ENCODE peak calls at places on chromosomes 6 and 20, in nine cellular contexts. K, R, O, W, Y, T, M, I and D are unnamed samples.

GRCh38 chr6:161414180-161414579 is 140.3 kb upstream of the AGPAT4 start:
- DNase-seq in O (no peak), I (no peak), T (no peak), K (no peak), W (no peak), Y (no peak), M (no peak), R (no peak), D (no peak)

GRCh38 chr6:43284986-43285385 is 13.1 kb upstream of the SLC22A7 start:
- DNase-seq in T (no peak), M (no peak), K (no peak), I (no peak), R (no peak), O (no peak), W (no peak), Y (no peak), D (no peak)

GRCh38 chr20:36865076-36865860 is 10.7 kb upstream of the TLDC2 start:
- DNase-seq in K (no peak), O (no peak), R (no peak), I (no peak), T (no peak), Y (no peak), M (no peak), W (no peak), D (no peak)

GRCh38 chr6:87724994-87725811 is 23.2 kb upstream of the AKIRIN2 start:
- DNase-seq in R (no peak), T (no peak), W (no peak), O (peak; percentile 39), I (no peak), K (no peak), Y (no peak), M (no peak), D (no peak)

GRCh38 chr6:56400273-56400672 is 152.9 kb upstream of the COL21A1 start:
- DNase-seq in T (no peak), I (no peak), Y (no peak), W (no peak), R (no peak), O (no peak), K (no peak), M (no peak), D (no peak)

GRCh38 chr20:62363920-62364851 is 2.9 kb downstream of the LAMA5 start:
- DNase-seq in I (no peak), R (peak; percentile 30), Y (no peak), T (peak; percentile 3), M (no peak), O (no peak), K (no peak), W (no peak), D (no peak)

GRCh38 chr6:27593200-27593818 is 120.4 kb upstream of the ZNF184 start:
- DNase-seq in W (no peak), I (peak; percentile 21), Y (no peak), R (no peak), O (no peak), M (no peak), K (no peak), T (no peak), D (no peak)

GRCh38 chr20:44692932-44693476 is 22.2 kb upstream of the CCN5 start:
- DNase-seq in Y (no peak), O (no peak), M (peak; percentile 93), I (peak; percentile 93), W (peak; percentile 94), K (no peak), R (peak; percentile 66), T (no peak), D (no peak)

GRCh38 chr6:133241088-133241900 is at the start of gene EYA4:
- DNase-seq in T (no peak), W (no peak), R (no peak), O (peak; percentile 2), M (peak; percentile 74), Y (no peak), K (no peak), I (peak; percentile 35), D (no peak)

GRCh38 chr6:84860493-84860892 is 96.1 kb upstream of the TBX18 start:
- DNase-seq in K (no peak), R (no peak), Y (no peak), W (no peak), T (no peak), I (no peak), O (no peak), M (no peak), D (no peak)